ENCODE peak calls at places on chromosomes 4 and X, in four cellular contexts. F is WTC11, V is SK-N-SH, P is HepG2. B is an unnamed sample.

GRCh38 chr4:153191795-153192363 is 12.4 kb upstream of the TRIM2 start:
- DNase-seq in F (no peak), V (no peak), P (no peak), B (no peak)

GRCh38 chr4:3047464-3048286 is 26.7 kb downstream of the HTT-AS start:
- DNase-seq in F (peak), V (peak), P (peak), B (peak)

GRCh38 chrX:108032944-108033343 is 11.9 kb upstream of the VSIG1 start:
- DNase-seq in F (no peak), V (no peak), P (no peak), B (no peak)

GRCh38 chr4:40702137-40702799 is 47.5 kb upstream of the NSUN7 start:
- DNase-seq in F (no peak), V (no peak), P (no peak), B (no peak)

GRCh38 chr4:106502106-106502699 is 133.6 kb upstream of the GIMD1 start:
- DNase-seq in F (peak), V (peak), P (peak), B (peak)

GRCh38 chr4:110483516-110483915 is 7.6 kb downstream of the ENPEP start:
- DNase-seq in F (no peak), V (no peak), P (no peak), B (no peak)

GRCh38 chr4:10082047-10082446 is 34.6 kb downstream of the WDR1 start:
- DNase-seq in F (no peak), V (peak), P (no peak), B (no peak)

GRCh38 chrX:13131511-13132137 is 87.2 kb upstream of the FAM9C start:
- DNase-seq in F (no peak), V (no peak), P (peak), B (no peak)

GRCh38 chrX:133786382-133786781 is 199.0 kb downstream of the GPC3 start:
- DNase-seq in F (no peak), V (no peak), P (no peak), B (no peak)

GRCh38 chr4:46270986-46271596 is 118.8 kb downstream of the GABRA2 start:
- DNase-seq in F (no peak), V (peak), P (peak), B (no peak)

GRCh38 chr4:111500871-111501270 is 644.4 kb upstream of the FAM241A start:
- DNase-seq in F (no peak), V (no peak), P (no peak), B (no peak)

GRCh38 chrX:124307253-124307907 is 25.1 kb upstream of the TEX13D start:
- DNase-seq in F (no peak), V (no peak), P (no peak), B (no peak)

GRCh38 chrX:18956322-18957032 is 27.4 kb downstream of the PHKA2 start:
- DNase-seq in F (no peak), V (no peak), P (peak), B (no peak)

GRCh38 chrX:45794995-45795337 is 594.3 kb upstream of the DIPK2B start:
- DNase-seq in F (no peak), V (no peak), P (no peak), B (no peak)

GRCh38 chr4:153039542-153040185 is 103.5 kb downstream of the FHDC1 start:
- DNase-seq in F (no peak), V (no peak), P (peak), B (no peak)

GRCh38 chrX:134544614-134545255 is 84.8 kb downstream of the HPRT1 start:
- DNase-seq in F (peak), V (peak), P (no peak), B (no peak)

GRCh38 chr4:149896428-149896827 is 80.8 kb upstream of the IQCM start:
- DNase-seq in F (peak), V (no peak), P (no peak), B (no peak)

GRCh38 chrX:68829594-68830485 is 1.0 kb downstream of the EFNB1 start:
- DNase-seq in F (no peak), V (peak), P (no peak), B (no peak)

GRCh38 chrX:74450803-74451449 is 29.6 kb downstream of the SLC16A2 start:
- DNase-seq in F (no peak), V (no peak), P (no peak), B (no peak)

GRCh38 chr4:139278956-139279722 is 886 bp downstream of the MGARP start:
- DNase-seq in F (peak), V (peak), P (no peak), B (no peak)

GRCh38 chr4:8391972-8392371 is 48.6 kb downstream of the ACOX3 start:
- DNase-seq in F (no peak), V (no peak), P (no peak), B (no peak)

DNA sequence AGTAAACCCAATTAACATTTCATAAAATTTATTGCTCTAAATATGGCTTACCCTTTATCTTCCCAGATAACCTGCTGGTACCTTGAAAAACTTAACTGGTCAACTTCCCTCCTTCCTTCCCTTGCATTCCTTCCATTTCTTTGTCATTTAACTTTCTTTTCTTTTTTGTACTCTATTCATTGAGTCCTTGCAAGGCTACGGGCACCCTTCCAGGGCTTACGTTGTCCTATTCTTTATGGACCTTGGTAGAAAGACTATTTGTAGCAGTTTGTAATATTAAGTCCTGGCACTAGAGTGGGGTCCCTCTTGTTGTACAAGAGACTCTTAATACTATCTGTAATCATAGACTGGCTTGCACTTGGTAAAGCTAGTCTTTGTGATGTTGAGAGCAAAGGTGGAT is 8.0 kb upstream of the GATB start:
- DNase-seq in F (no peak), V (no peak), P (no peak), B (no peak)
- TF ChIP-seq FOXJ3 in F (no peak), V (no peak), P (no peak), B (no peak)

DNA sequence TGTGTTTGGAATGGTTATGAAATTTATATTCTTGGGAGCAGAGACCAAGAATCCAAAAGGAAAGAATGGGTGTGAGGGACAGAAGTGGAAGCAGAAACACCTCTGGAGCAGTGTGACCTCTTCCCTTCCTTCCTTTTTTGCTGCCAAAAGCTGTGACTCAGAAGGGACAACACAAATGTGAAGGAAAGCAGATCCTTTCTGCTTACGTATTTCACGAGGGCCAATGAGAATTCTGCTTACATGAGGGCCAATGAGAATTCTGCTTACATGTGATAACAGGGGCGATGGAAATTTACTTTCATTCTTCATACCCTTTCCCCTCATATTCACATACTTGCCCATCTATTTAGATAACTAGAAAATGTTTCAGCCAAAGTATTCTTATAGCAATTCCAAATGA is 404.6 kb downstream of the PRDM5 start:
- DNase-seq in F (no peak), V (peak), P (peak), B (no peak)
- TF ChIP-seq FOXJ3 in F (no peak), V (no peak), P (no peak), B (no peak)

GRCh38 chr4:159227984-159228383 is 125.1 kb downstream of the RAPGEF2 start:
- DNase-seq in F (peak), V (peak), P (peak), B (no peak)
- TF ChIP-seq FOXJ3 in F (no peak), V (no peak), P (no peak), B (no peak)

DNA sequence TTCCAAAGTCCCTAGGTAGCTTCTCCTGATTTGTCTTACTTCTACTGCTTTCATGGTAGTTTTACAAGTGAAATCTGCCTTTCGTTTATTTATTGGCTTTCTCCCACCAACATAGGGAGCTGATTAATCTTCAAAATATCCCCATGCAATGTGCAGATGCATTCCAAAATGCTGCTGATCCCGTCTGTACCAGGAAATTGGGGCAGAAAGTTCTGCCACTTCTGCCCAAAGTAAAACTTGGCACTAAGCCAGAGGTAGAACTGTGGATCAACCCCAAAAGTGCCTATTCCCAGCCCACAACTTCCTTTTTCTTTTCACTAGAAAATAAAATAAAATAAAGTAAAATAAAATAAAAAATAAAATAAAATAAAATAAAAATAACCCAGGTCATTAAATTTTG is 47.3 kb upstream of the PPARGC1A start:
- DNase-seq in F (no peak), V (no peak), P (no peak), B (no peak)
- TF ChIP-seq FOXJ3 in F (no peak), V (no peak), P (no peak), B (no peak)

GRCh38 chr4:81207793-81208192 is 7.2 kb downstream of the PRKG2 start:
- DNase-seq in F (no peak), V (no peak), P (no peak), B (no peak)
- TF ChIP-seq FOXJ3 in F (no peak), V (no peak), P (no peak), B (no peak)

DNA sequence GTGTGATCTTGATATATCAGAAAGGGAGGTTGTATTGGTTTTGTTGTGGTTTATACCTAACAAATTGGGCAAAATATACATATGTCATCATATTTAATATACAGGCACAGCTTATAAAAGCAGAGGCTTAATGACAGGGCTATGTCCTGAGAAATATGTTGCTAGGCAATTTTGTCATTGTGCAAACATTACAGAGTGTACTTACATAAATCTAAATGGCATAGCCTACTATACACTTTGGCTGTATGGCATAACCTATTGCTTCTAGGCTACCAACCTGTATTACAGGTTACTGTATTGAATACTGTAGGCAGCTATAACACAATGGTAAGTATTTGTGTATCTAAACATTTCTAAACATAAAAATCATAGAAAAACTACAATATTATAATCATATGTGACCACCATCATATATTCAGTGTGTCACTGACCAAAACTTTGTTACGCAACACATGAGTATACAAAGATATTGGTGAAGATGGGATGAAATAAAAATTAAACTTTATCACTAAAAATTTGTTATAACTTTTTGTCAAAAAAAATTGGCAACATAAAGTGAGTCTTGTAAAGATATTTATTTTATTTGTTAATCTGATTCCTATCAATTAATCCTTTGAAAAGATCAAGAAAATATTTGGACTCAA is 414.0 kb upstream of the HS3ST1 start:
- DNase-seq in F (no peak), V (no peak), P (no peak), B (no peak)
- TF ChIP-seq FOXJ3 in F (no peak), V (no peak), P (no peak), B (no peak)

DNA sequence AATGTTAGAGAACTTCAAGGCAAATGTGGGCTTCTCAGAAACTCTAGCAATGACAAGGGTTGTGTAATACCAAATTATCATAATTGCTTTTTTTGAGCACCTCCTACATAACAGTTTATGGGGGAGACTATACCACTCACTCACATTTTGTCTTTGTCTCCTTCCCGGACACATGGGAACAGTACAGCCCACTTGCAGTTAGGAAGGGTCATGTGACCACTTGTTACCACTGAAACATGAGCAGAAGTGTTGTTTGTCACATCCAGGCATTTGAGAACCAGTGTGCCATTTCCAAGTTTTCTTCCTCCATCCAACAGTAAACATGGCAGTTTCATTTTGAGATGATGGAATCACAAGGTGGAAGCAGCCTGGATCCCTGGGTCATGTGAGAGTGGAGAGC is 6.9 kb downstream of the MAGEA11 start:
- DNase-seq in F (no peak), V (no peak), P (no peak), B (no peak)
- TF ChIP-seq FOXJ3 in F (no peak), V (no peak), P (no peak), B (no peak)

DNA sequence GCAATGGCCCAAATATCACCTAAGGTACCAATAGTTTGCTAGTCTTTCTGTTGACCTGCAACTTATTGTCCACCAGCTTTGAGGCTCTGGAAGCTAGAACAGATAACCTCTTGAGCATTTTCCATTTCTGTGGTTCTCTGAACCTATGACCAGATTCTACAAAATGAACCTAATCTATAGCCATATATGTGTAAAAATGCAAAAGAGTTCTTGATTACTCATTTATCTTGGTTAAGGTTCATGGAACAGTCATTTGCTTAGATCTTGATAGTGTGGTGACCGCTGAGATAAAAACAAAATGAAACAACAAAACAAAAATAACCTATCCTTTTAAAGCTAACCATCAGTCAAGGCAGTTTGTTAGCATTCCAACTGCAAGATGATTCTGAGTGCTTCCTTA is 9.3 kb upstream of the GATB start:
- DNase-seq in F (no peak), V (no peak), P (no peak), B (no peak)
- TF ChIP-seq FOXJ3 in F (no peak), V (no peak), P (no peak), B (no peak)

DNA sequence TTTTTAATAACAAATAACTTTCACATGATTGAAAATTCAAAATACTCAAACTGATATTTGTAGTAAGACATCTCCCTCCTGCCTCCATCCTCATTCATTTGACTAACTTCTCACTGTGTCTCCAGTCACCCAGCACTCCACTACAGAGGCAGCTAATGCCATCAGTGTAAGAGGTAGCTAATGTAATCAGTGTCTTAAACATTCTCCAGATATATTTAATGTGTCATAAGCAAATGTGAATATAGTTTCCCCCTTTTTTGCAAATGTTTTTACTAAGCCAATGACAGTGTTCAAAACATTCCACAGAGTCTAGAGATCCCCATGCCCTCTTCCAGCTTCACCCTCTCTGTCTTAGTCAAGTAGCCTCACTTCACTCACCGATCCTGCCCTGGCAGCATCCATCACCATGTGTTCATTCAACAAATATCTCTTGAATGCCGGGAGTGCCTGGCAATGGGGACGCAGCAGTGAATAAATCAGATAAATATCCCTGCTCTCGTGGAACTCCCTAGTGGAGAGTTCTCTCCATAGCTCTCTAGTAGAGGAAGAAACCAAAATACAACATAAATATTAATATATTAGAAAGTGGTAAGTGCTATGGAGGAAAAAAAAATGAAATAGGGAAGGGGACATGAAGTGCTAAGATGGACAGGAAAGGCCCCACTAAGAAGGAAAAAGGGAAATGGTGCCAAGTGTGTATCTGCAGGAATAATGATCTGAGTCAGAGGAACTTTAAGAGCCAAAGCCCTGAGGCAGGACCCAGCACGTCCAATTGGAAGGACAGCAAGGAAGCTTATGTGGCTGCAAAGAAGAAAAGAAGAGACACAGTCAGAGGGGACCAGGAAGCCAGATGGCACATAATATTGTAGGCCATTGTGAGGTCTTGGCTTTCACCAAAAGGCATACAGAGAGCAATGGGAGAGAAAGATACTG is 18.7 kb downstream of the SCFD2 start:
- DNase-seq in F (no peak), V (peak), P (no peak), B (no peak)
- TF ChIP-seq FOXJ3 in F (no peak), V (no peak), P (no peak), B (no peak)